ENCODE peak calls at places on chromosomes 6 and 20, in eight cellular contexts. D, Y, M, E, S, I, L and C are unnamed samples.

GRCh38 chr6:98044168-98044567 is 761.2 kb upstream of the MMS22L start:
- DNase-seq in D (no peak), Y (no peak), M (no peak), E (no peak), S (no peak), I (no peak), L (no peak), C (peak; percentile 17)

GRCh38 chr20:54510546-54511129 is 35.2 kb downstream of the DOK5 start:
- DNase-seq in D (no peak), Y (no peak), M (no peak), E (no peak), S (no peak), I (no peak), L (no peak), C (no peak)

GRCh38 chr6:140602843-140603242 is 1228.4 kb upstream of the CITED2 start:
- DNase-seq in D (no peak), Y (no peak), M (no peak), E (no peak), S (no peak), I (no peak), L (no peak), C (no peak)

GRCh38 chr6:102994866-102995265 is 1601.4 kb downstream of the GRIK2 start:
- DNase-seq in D (no peak), Y (no peak), M (no peak), E (no peak), S (no peak), I (no peak), L (no peak), C (no peak)

GRCh38 chr6:13096084-13096483 is 232.3 kb downstream of the TBC1D7 start:
- DNase-seq in D (no peak), Y (no peak), M (no peak), E (no peak), S (no peak), I (no peak), L (no peak), C (no peak)

GRCh38 chr6:112781236-112781635 is 434.1 kb downstream of the RFPL4B start:
- DNase-seq in D (no peak), Y (no peak), M (no peak), E (no peak), S (no peak), I (no peak), L (no peak), C (no peak)

GRCh38 chr6:42226251-42227143 is 8.8 kb upstream of the MRPS10 start:
- DNase-seq in D (no peak), Y (no peak), M (no peak), E (no peak), S (no peak), I (no peak), L (no peak), C (no peak)

GRCh38 chr6:122701666-122702065 is 77.8 kb upstream of the FABP7 start:
- DNase-seq in D (no peak), Y (no peak), M (no peak), E (no peak), S (no peak), I (no peak), L (no peak), C (no peak)

GRCh38 chr6:35893246-35893645 is 27.7 kb downstream of the SRPK1 start:
- DNase-seq in D (no peak), Y (no peak), M (no peak), E (no peak), S (no peak), I (no peak), L (no peak), C (no peak)

GRCh38 chr6:4774715-4775590 is 1.3 kb upstream of the CDYL start:
- DNase-seq in D (no peak), Y (no peak), M (no peak), E (no peak), S (no peak), I (peak; percentile 39), L (no peak), C (no peak)

GRCh38 chr6:87837876-87838275 is 135.8 kb upstream of the AKIRIN2 start:
- DNase-seq in D (no peak), Y (no peak), M (no peak), E (no peak), S (no peak), I (no peak), L (no peak), C (no peak)

GRCh38 chr6:14286144-14286543 is 168.6 kb downstream of the CD83 start:
- DNase-seq in D (no peak), Y (no peak), M (no peak), E (no peak), S (peak; percentile 66), I (no peak), L (no peak), C (no peak)

GRCh38 chr20:4916991-4917881 is 84.1 kb downstream of the SLC23A2 start:
- DNase-seq in D (no peak), Y (no peak), M (peak; percentile 42), E (no peak), S (peak; percentile 14), I (no peak), L (no peak), C (no peak)

GRCh38 chr20:64049060-64049886 is at the start of gene SOX18:
- DNase-seq in D (no peak), Y (no peak), M (no peak), E (no peak), S (no peak), I (no peak), L (no peak), C (no peak)

GRCh38 chr6:27753668-27754407 is 158.4 kb downstream of the OR2B2 start:
- DNase-seq in D (peak; percentile 61), Y (peak; percentile 72), M (peak; percentile 37), E (peak; percentile 76), S (no peak), I (peak; percentile 35), L (no peak), C (peak; percentile 47)

GRCh38 chr20:45972500-45973183 is 639 bp upstream of the ZNF335 start:
- DNase-seq in D (no peak), Y (no peak), M (no peak), E (no peak), S (no peak), I (no peak), L (no peak), C (peak; percentile 62)

GRCh38 chr6:10626154-10626741 is 68.2 kb downstream of the C6orf52 start:
- DNase-seq in D (no peak), Y (no peak), M (no peak), E (no peak), S (no peak), I (no peak), L (no peak), C (no peak)

GRCh38 chr6:89258912-89259311 is 41.8 kb upstream of the GABRR1 start:
- DNase-seq in D (no peak), Y (no peak), M (no peak), E (no peak), S (no peak), I (no peak), L (no peak), C (no peak)

GRCh38 chr6:19781269-19781668 is 55.9 kb upstream of the ID4 start:
- DNase-seq in D (no peak), Y (no peak), M (no peak), E (no peak), S (no peak), I (no peak), L (no peak), C (no peak)

GRCh38 chr6:18166314-18167007 is 11.2 kb downstream of the KDM1B start:
- DNase-seq in D (no peak), Y (no peak), M (no peak), E (no peak), S (no peak), I (no peak), L (no peak), C (no peak)

GRCh38 chr20:49187330-49188100 is 619 bp downstream of the STAU1 start:
- DNase-seq in D (no peak), Y (no peak), M (peak; percentile 28), E (peak; percentile 61), S (no peak), I (peak; percentile 42), L (no peak), C (no peak)

GRCh38 chr6:14228571-14228970 is 111.0 kb downstream of the CD83 start:
- DNase-seq in D (peak; percentile 20), Y (peak; percentile 17), M (no peak), E (no peak), S (no peak), I (no peak), L (no peak), C (no peak)

GRCh38 chr20:17614176-17614811 is 44.4 kb downstream of the DSTN start:
- DNase-seq in D (no peak), Y (no peak), M (peak; percentile 83), E (no peak), S (no peak), I (peak; percentile 70), L (no peak), C (no peak)

GRCh38 chr6:167236239-167236571 is 54.9 kb upstream of the UNC93A start:
- DNase-seq in D (no peak), Y (no peak), M (no peak), E (no peak), S (no peak), I (no peak), L (no peak), C (no peak)

GRCh38 chr6:2765896-2766766 is 938 bp downstream of the WRNIP1 start:
- DNase-seq in D (no peak), Y (peak; percentile 26), M (peak; percentile 53), E (peak; percentile 50), S (no peak), I (peak; percentile 56), L (no peak), C (no peak)